ENCODE peak calls at places on chromosomes 7 and 10, in ten cellular contexts. Y is natural killer cell; U is activated CD8-positive, alpha-beta memory T cell treated with anti-CD3 and anti-CD28 coated beads, Interleukin-2, amount 50 U/mL, for 48 hours; Z is COR-L47; L is NCI-H1417; V is AG09319; B is ELR; R is left cardiac atrium; X is mucosa of gallbladder; H is cerebellar cortex. O is an unnamed sample.

GRCh38 chr7:157004050-157004838 is 6.2 kb downstream of the MNX1 start:
- DNase-seq in Y (no peak), U (peak; percentile 61), Z (no peak), L (no peak), V (no peak), B (peak; percentile 44), R (no peak), X (no peak), H (no peak), O (no peak)

GRCh38 chr7:38902443-38902842 is 6.5 kb downstream of the VPS41 start:
- DNase-seq in Y (no peak), U (no peak), Z (no peak), L (no peak), V (no peak), B (no peak), R (no peak), X (no peak), H (no peak), O (no peak)

GRCh38 chr10:129553928-129554327 is 86.9 kb downstream of the MGMT start:
- DNase-seq in Y (no peak), U (no peak), Z (no peak), L (no peak), V (no peak), B (no peak), R (no peak), X (no peak), H (no peak), O (no peak)

GRCh38 chr7:106681815-106682495 is 21.0 kb upstream of the CCDC71L start:
- DNase-seq in Y (no peak), U (no peak), Z (no peak), L (no peak), V (no peak), B (peak; percentile 69), R (no peak), X (no peak), H (no peak), O (no peak)

GRCh38 chr10:71124921-71125748 is 87.2 kb upstream of the UNC5B start:
- DNase-seq in Y (no peak), U (no peak), Z (peak; percentile 48), L (no peak), V (no peak), B (no peak), R (no peak), X (peak; percentile 9), H (no peak), O (no peak)

GRCh38 chr7:88431861-88432260 is 125.2 kb upstream of the STEAP4 start:
- DNase-seq in Y (no peak), U (no peak), Z (no peak), L (no peak), V (no peak), B (no peak), R (no peak), X (no peak), H (no peak), O (no peak)

GRCh38 chr7:75842836-75843446 is 29.3 kb upstream of the CCL24 start:
- DNase-seq in Y (no peak), U (peak; percentile 56), Z (no peak), L (no peak), V (peak; percentile 50), B (peak; percentile 94), R (no peak), X (peak; percentile 36), H (no peak), O (no peak)

GRCh38 chr7:35993663-35994622 is 159.1 kb upstream of the EEPD1 start:
- DNase-seq in Y (no peak), U (no peak), Z (no peak), L (no peak), V (no peak), B (peak; percentile 24), R (no peak), X (no peak), H (no peak), O (no peak)

GRCh38 chr7:122532406-122533269 is 166.3 kb downstream of the RNF133 start:
- DNase-seq in Y (no peak), U (no peak), Z (no peak), L (no peak), V (no peak), B (peak; percentile 25), R (no peak), X (no peak), H (no peak), O (no peak)

GRCh38 chr7:137851361-137851945 is 4.7 kb upstream of the DGKI start:
- DNase-seq in Y (no peak), U (no peak), Z (no peak), L (no peak), V (no peak), B (peak; percentile 23), R (no peak), X (no peak), H (no peak), O (no peak)

GRCh38 chr10:46006219-46006618 is 24.2 kb downstream of the NCOA4 start:
- DNase-seq in Y (no peak), U (no peak), Z (no peak), L (no peak), V (no peak), B (peak; percentile 81), R (no peak), X (no peak), H (no peak), O (no peak)

GRCh38 chr7:128053023-128053422 is 21.8 kb upstream of the LRRC4 start:
- DNase-seq in Y (no peak), U (no peak), Z (peak; percentile 94), L (peak; percentile 75), V (no peak), B (peak; percentile 41), R (no peak), X (no peak), H (peak; percentile 70), O (peak; percentile 18)

GRCh38 chr10:14971867-14972448 is 12.8 kb downstream of the MEIG1 start:
- DNase-seq in Y (no peak), U (no peak), Z (no peak), L (no peak), V (no peak), B (peak; percentile 42), R (no peak), X (peak; percentile 14), H (peak; percentile 41), O (no peak)

GRCh38 chr10:107340345-107340744 is 175.8 kb upstream of the SORCS1 start:
- DNase-seq in Y (no peak), U (no peak), Z (no peak), L (no peak), V (no peak), B (peak; percentile 28), R (no peak), X (no peak), H (no peak), O (no peak)

GRCh38 chr10:82206831-82207230 is 331.8 kb downstream of the NRG3 start:
- DNase-seq in Y (no peak), U (no peak), Z (no peak), L (no peak), V (no peak), B (no peak), R (no peak), X (no peak), H (no peak), O (no peak)

GRCh38 chr10:124357583-124357930 is 61.2 kb downstream of the OAT start:
- DNase-seq in Y (no peak), U (no peak), Z (no peak), L (no peak), V (no peak), B (no peak), R (no peak), X (no peak), H (no peak), O (no peak)

GRCh38 chr10:64477791-64478190 is 956.6 kb downstream of the REEP3 start:
- DNase-seq in Y (no peak), U (no peak), Z (no peak), L (no peak), V (no peak), B (no peak), R (no peak), X (no peak), H (no peak), O (no peak)

GRCh38 chr10:124869941-124870340 is 68.3 kb downstream of the ABRAXAS2 start:
- DNase-seq in Y (no peak), U (no peak), Z (no peak), L (no peak), V (no peak), B (no peak), R (no peak), X (no peak), H (no peak), O (no peak)

GRCh38 chr7:25180946-25181345 is 47.3 kb downstream of the NPVF start:
- DNase-seq in Y (no peak), U (no peak), Z (no peak), L (no peak), V (no peak), B (peak; percentile 12), R (no peak), X (no peak), H (peak; percentile 19), O (no peak)

GRCh38 chr10:69864321-69864720 is 62.6 kb downstream of the COL13A1 start:
- DNase-seq in Y (no peak), U (no peak), Z (no peak), L (no peak), V (no peak), B (peak; percentile 98), R (no peak), X (no peak), H (no peak), O (no peak)

O was measured in CMK.